ENCODE peak calls at places on chromosomes 1 and 21, in ten cellular contexts. C, S, M, W, P, G, J, F, Z and U are unnamed samples.

GRCh38 chr1:108560430-108561144 is 687 bp downstream of the EEIG2 start:
- DNase-seq in C (no peak), S (peak), M (peak), W (peak), P (peak), G (no peak), J (peak), F (peak), Z (peak), U (peak)

GRCh38 chr1:225911207-225912130 is 12.6 kb downstream of the PYCR2 start:
- DNase-seq in C (no peak), S (peak), M (no peak), W (no peak), P (peak), G (no peak), J (no peak), F (peak), Z (peak), U (peak)

GRCh38 chr1:57911427-57911826 is 487.6 kb upstream of the DAB1 start:
- DNase-seq in C (no peak), S (no peak), M (no peak), W (no peak), P (no peak), G (no peak), J (no peak), F (no peak), Z (no peak), U (no peak)

GRCh38 chr1:5010236-5010635 is 355.8 kb downstream of the AJAP1 start:
- DNase-seq in C (no peak), S (no peak), M (no peak), W (no peak), P (no peak), G (no peak), J (no peak), F (no peak), Z (no peak), U (no peak)

GRCh38 chr1:21314797-21315396 is 24.6 kb upstream of the ECE1 start:
- DNase-seq in C (no peak), S (no peak), M (no peak), W (no peak), P (no peak), G (no peak), J (no peak), F (no peak), Z (no peak), U (no peak)

GRCh38 chr1:241610056-241610815 is 29.9 kb downstream of the CHML start:
- DNase-seq in C (no peak), S (no peak), M (no peak), W (peak), P (peak), G (no peak), J (no peak), F (peak), Z (no peak), U (peak)

GRCh38 chr1:42006836-42007235 is 88.1 kb upstream of the HIVEP3 start:
- DNase-seq in C (no peak), S (peak), M (no peak), W (no peak), P (no peak), G (no peak), J (no peak), F (no peak), Z (no peak), U (peak)

GRCh38 chr1:220876511-220877347 is 2.5 kb upstream of the HLX start:
- DNase-seq in C (no peak), S (no peak), M (no peak), W (no peak), P (peak), G (no peak), J (no peak), F (no peak), Z (peak), U (no peak)

GRCh38 chr21:46634966-46635323 is 529 bp upstream of the PRMT2 start:
- DNase-seq in C (peak), S (no peak), M (peak), W (peak), P (peak), G (peak), J (peak), F (no peak), Z (peak), U (peak)

GRCh38 chr1:148308832-148309458 is 156.9 kb upstream of the NBPF11 start:
- DNase-seq in C (no peak), S (no peak), M (no peak), W (no peak), P (peak), G (no peak), J (peak), F (no peak), Z (no peak), U (peak)

GRCh38 chr1:111570781-111571181 is 48.8 kb upstream of the RAP1A start:
- DNase-seq in C (no peak), S (peak), M (no peak), W (peak), P (peak), G (no peak), J (peak), F (no peak), Z (no peak), U (no peak)

GRCh38 chr1:210607361-210607760 is 278.7 kb downstream of the HHAT start:
- DNase-seq in C (no peak), S (no peak), M (no peak), W (no peak), P (no peak), G (no peak), J (no peak), F (no peak), Z (no peak), U (no peak)

GRCh38 chr1:96545935-96546656 is 175.5 kb upstream of the PTBP2 start:
- DNase-seq in C (no peak), S (no peak), M (no peak), W (no peak), P (no peak), G (no peak), J (no peak), F (no peak), Z (no peak), U (no peak)

GRCh38 chr1:243475966-243476365 is 220.1 kb downstream of the SDCCAG8 start:
- DNase-seq in C (no peak), S (no peak), M (no peak), W (peak), P (peak), G (no peak), J (peak), F (no peak), Z (no peak), U (peak)

GRCh38 chr1:29247044-29247443 is 10.7 kb downstream of the PTPRU start:
- DNase-seq in C (no peak), S (no peak), M (no peak), W (no peak), P (no peak), G (no peak), J (no peak), F (no peak), Z (no peak), U (no peak)

GRCh38 chr1:6330410-6330827 is 63.1 kb downstream of the ACOT7 start:
- DNase-seq in C (no peak), S (no peak), M (no peak), W (peak), P (no peak), G (no peak), J (no peak), F (no peak), Z (no peak), U (peak)

GRCh38 chr1:240663160-240663879 is 51.4 kb upstream of the GREM2 start:
- DNase-seq in C (no peak), S (no peak), M (no peak), W (no peak), P (no peak), G (no peak), J (no peak), F (no peak), Z (no peak), U (peak)

GRCh38 chr1:39575191-39576015 is 1.2 kb downstream of the PABPC4 start:
- DNase-seq in C (no peak), S (peak), M (peak), W (peak), P (peak), G (peak), J (peak), F (peak), Z (peak), U (peak)

GRCh38 chr1:11499825-11500331 is 20.9 kb downstream of the DISP3 start:
- DNase-seq in C (no peak), S (no peak), M (no peak), W (no peak), P (no peak), G (no peak), J (no peak), F (peak), Z (no peak), U (no peak)

GRCh38 chr1:24308365-24309015 is 10.7 kb upstream of the GRHL3 start:
- DNase-seq in C (no peak), S (no peak), M (no peak), W (peak), P (peak), G (no peak), J (peak), F (no peak), Z (no peak), U (peak)

GRCh38 chr1:24619376-24619775 is 23.7 kb upstream of the SRRM1 start:
- DNase-seq in C (no peak), S (no peak), M (no peak), W (peak), P (no peak), G (peak), J (peak), F (no peak), Z (no peak), U (no peak)

GRCh38 chr21:45496151-45496967 is 45.9 kb downstream of the SLC19A1 start:
- DNase-seq in C (no peak), S (no peak), M (no peak), W (no peak), P (no peak), G (no peak), J (no peak), F (no peak), Z (no peak), U (no peak)

GRCh38 chr1:106675558-106675957 is 380.9 kb upstream of the PRMT6 start:
- DNase-seq in C (no peak), S (no peak), M (no peak), W (no peak), P (no peak), G (no peak), J (no peak), F (no peak), Z (no peak), U (peak)